ENCODE peak calls at places on chromosomes 12 and 14, in ten cellular contexts. T is CD8-positive, alpha-beta T cell; J is right lobe of liver; O is foreskin fibroblast; S is cardiac muscle cell; Y is HFFc6; N is adrenal gland; E is GM06990; B is cardiac fibroblast; K is choroid plexus epithelial cell. I is an unnamed sample.
A peak's percentile ranks its signal among the peaks of the same experiment; 100 is the strongest.

GRCh38 chr14:50001146-50001998 is 108.5 kb downstream of the ARF6 start:
- DNase-seq in T (peak; percentile 72), J (peak; percentile 58), O (peak; percentile 85), S (no peak), Y (peak; percentile 84), N (no peak), E (peak; percentile 78), B (peak; percentile 67), K (peak; percentile 72), I (peak; percentile 74)

GRCh38 chr14:101583006-101583708 is 21.9 kb downstream of the DIO3 start:
- DNase-seq in T (no peak), J (no peak), O (no peak), S (no peak), Y (no peak), N (no peak), E (no peak), B (no peak), K (no peak), I (no peak)

GRCh38 chr14:20477211-20477876 is 8.1 kb downstream of the PNP start:
- DNase-seq in T (peak; percentile 42), J (peak; percentile 47), O (no peak), S (peak; percentile 34), Y (peak; percentile 75), N (no peak), E (no peak), B (peak; percentile 89), K (peak; percentile 49), I (no peak)

GRCh38 chr12:132393245-132393795 is 63.9 kb upstream of the GALNT9 start:
- DNase-seq in T (no peak), J (peak; percentile 9), O (no peak), S (no peak), Y (no peak), N (no peak), E (no peak), B (no peak), K (no peak), I (no peak)

GRCh38 chr12:55822228-55822627 is 4.4 kb downstream of the ORMDL2 start:
- DNase-seq in T (no peak), J (no peak), O (no peak), S (peak; percentile 42), Y (no peak), N (no peak), E (no peak), B (no peak), K (peak; percentile 24), I (no peak)

GRCh38 chr12:106108187-106108816 is 30.5 kb downstream of the NUAK1 start:
- DNase-seq in T (no peak), J (no peak), O (no peak), S (no peak), Y (no peak), N (no peak), E (no peak), B (peak; percentile 89), K (peak; percentile 75), I (no peak)

GRCh38 chr12:27233814-27234213 is 10.3 kb upstream of the STK38L start:
- DNase-seq in T (no peak), J (no peak), O (no peak), S (no peak), Y (no peak), N (no peak), E (no peak), B (no peak), K (no peak), I (no peak)

GRCh38 chr12:91381309-91381804 is 198.7 kb upstream of the DCN start:
- DNase-seq in T (no peak), J (no peak), O (peak; percentile 63), S (peak; percentile 93), Y (peak; percentile 60), N (peak; percentile 75), E (peak; percentile 7), B (peak; percentile 90), K (peak; percentile 94), I (peak; percentile 24)

GRCh38 chr12:121711925-121712461 is 559 bp upstream of the TMEM120B start:
- DNase-seq in T (no peak), J (peak; percentile 46), O (no peak), S (peak; percentile 60), Y (peak; percentile 25), N (peak; percentile 46), E (no peak), B (peak; percentile 27), K (no peak), I (no peak)

GRCh38 chr12:15188136-15188535 is 33.1 kb downstream of the RERG start:
- DNase-seq in T (no peak), J (no peak), O (no peak), S (no peak), Y (no peak), N (no peak), E (no peak), B (no peak), K (no peak), I (no peak)

GRCh38 chr12:41917827-41918445 is 226.7 kb downstream of the GXYLT1 start:
- DNase-seq in T (no peak), J (no peak), O (no peak), S (peak; percentile 46), Y (no peak), N (no peak), E (no peak), B (peak; percentile 15), K (peak; percentile 44), I (no peak)

GRCh38 chr12:100767950-100768349 is 26.6 kb upstream of the ANO4 start:
- DNase-seq in T (no peak), J (peak; percentile 16), O (no peak), S (no peak), Y (no peak), N (no peak), E (no peak), B (no peak), K (no peak), I (no peak)

GRCh38 chr14:74967618-74968017 is 12.2 kb upstream of the PGF start:
- DNase-seq in T (no peak), J (no peak), O (no peak), S (no peak), Y (no peak), N (no peak), E (no peak), B (no peak), K (no peak), I (no peak)

GRCh38 chr14:29311983-29312382 is 545.4 kb downstream of the FOXG1 start:
- DNase-seq in T (no peak), J (no peak), O (peak; percentile 45), S (no peak), Y (peak; percentile 68), N (no peak), E (no peak), B (no peak), K (peak; percentile 19), I (no peak)

GRCh38 chr12:14601692-14602091 is 34.0 kb upstream of the PLBD1 start:
- DNase-seq in T (no peak), J (no peak), O (no peak), S (no peak), Y (no peak), N (no peak), E (no peak), B (no peak), K (no peak), I (no peak)

GRCh38 chr12:29416748-29417147 is 35.8 kb upstream of the ERGIC2 start:
- DNase-seq in T (no peak), J (no peak), O (no peak), S (no peak), Y (no peak), N (no peak), E (no peak), B (no peak), K (no peak), I (no peak)

GRCh38 chr14:20436363-20436755 is 393 bp upstream of the KLHL33 start:
- DNase-seq in T (no peak), J (no peak), O (peak; percentile 55), S (no peak), Y (peak; percentile 20), N (no peak), E (no peak), B (peak; percentile 69), K (peak; percentile 85), I (no peak)

DNA sequence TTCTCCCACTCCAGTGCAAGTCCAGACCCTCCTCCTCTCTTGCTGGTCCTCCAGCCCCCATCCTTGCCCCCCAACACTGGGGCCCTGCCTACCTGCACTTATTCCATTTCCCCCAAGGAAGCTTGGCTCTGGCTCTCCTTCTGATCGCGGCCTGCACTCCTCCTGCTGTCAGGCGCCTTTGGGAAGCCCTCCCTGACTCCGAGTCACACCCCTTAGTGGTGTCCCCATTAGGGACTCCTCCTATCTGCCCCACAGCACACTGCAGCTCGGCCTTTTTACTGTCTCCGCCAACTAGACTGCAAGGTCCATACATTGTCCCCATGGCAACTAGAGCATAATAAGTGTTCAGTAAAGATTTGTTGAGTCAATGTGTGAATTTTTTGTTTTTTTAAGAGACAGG is 32.9 kb downstream of the FIGNL2 start:
- DNase-seq in T (no peak), J (no peak), O (no peak), S (no peak), Y (no peak), N (no peak), E (no peak), B (no peak), K (no peak), I (no peak)
- TF ChIP-seq CTCF in T (no peak), J (no peak), O (no peak), S (no peak), Y (no peak), N (no peak), E (no peak), B (no peak), K (no peak), I (no peak)

DNA sequence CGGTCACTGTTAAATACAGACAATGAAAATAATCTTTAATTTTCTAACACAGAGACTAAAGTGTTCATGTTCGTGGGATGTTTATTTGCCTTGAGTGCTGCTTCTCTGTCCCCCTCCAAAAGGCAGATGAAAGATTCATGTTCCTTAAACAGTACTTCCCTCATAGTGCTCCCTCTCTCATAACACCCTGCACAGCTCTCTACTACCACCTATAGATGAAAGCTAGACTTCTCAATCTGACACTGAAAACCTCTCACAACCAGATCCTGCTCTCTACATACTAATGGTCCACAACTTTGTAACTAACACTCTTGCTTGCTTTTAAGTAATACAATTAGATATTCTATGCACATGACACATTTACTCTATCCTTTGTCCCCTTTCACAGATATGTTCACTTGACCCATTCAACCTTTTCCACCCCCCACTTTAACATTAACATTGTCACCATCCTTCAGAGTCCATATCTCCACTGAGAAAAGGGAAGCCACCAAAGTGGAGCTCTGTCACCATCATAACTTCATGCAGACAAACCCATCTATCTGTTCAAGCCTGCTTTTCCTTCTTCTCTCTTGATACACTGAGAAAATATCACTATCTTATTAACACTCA is 266.4 kb upstream of the USP15 start:
- DNase-seq in T (no peak), J (no peak), O (peak; percentile 0), S (peak; percentile 62), Y (no peak), N (no peak), E (no peak), B (no peak), K (peak; percentile 52), I (peak; percentile 17)
- TF ChIP-seq CTCF in T (no peak), J (peak; percentile 80), O (peak; percentile 76), S (peak; percentile 31), Y (peak; percentile 60), N (peak; percentile 46), E (peak; percentile 62), B (peak; percentile 37), K (peak; percentile 72), I (peak; percentile 50)

GRCh38 chr14:39731912-39732311 is 299.7 kb upstream of the FBXO33 start:
- DNase-seq in T (no peak), J (no peak), O (no peak), S (no peak), Y (no peak), N (no peak), E (no peak), B (no peak), K (no peak), I (no peak)
- TF ChIP-seq CTCF in T (no peak), J (peak; percentile 10), O (no peak), S (no peak), Y (peak; percentile 24), N (no peak), E (peak; percentile 44), B (no peak), K (no peak), I (no peak)

GRCh38 chr12:122725452-122725851 is 5.2 kb downstream of the HCAR1 start:
- DNase-seq in T (no peak), J (no peak), O (no peak), S (no peak), Y (no peak), N (no peak), E (no peak), B (no peak), K (no peak), I (no peak)
- TF ChIP-seq CTCF in T (no peak), J (no peak), O (no peak), S (no peak), Y (no peak), N (no peak), E (no peak), B (no peak), K (no peak), I (no peak)